ENCODE peak calls at places on chromosomes 6 and 20, in four cellular contexts. I, C, A and L are unnamed samples. For H3K27me3, the result is how much of the 10 kb centered on the place peaks cover.

GRCh38 chr6:133983099-133983939 is 30.3 kb downstream of the TBPL1 start:
- DNase-seq in C (no peak), A (no peak), I (no peak), L (no peak)

GRCh38 chr20:15708984-15709598 is 864.2 kb downstream of the KIF16B start:
- DNase-seq in A (peak), C (no peak), I (peak), L (no peak)

GRCh38 chr20:61701802-61702201 is 363.9 kb downstream of the TAF4 start:
- DNase-seq in I (no peak), A (no peak), C (no peak), L (no peak)

GRCh38 chr20:53291548-53291947 is 302.1 kb downstream of the ZNF217 start:
- DNase-seq in A (no peak), I (no peak), C (peak), L (no peak)

GRCh38 chr20:11432407-11432806 is 485.3 kb upstream of the BTBD3 start:
- DNase-seq in C (no peak), A (no peak), I (no peak), L (no peak)

GRCh38 chr6:6164367-6164766 is 156.1 kb downstream of the F13A1 start:
- DNase-seq in C (no peak), A (no peak), I (no peak), L (no peak)

GRCh38 chr20:53842301-53843099 is 227.9 kb downstream of the BCAS1 start:
- DNase-seq in A (no peak), C (no peak), I (no peak), L (no peak)

GRCh38 chr6:21808045-21808470 is 214.5 kb downstream of the SOX4 start:
- DNase-seq in A (no peak), C (no peak), I (peak), L (no peak)

GRCh38 chr6:37077459-37078296 is 72.2 kb downstream of the FGD2 start:
- DNase-seq in C (no peak), I (peak), A (peak), L (no peak)

GRCh38 chr6:169427856-169428255 is 174.2 kb upstream of the THBS2 start:
- DNase-seq in C (no peak), I (no peak), A (no peak), L (no peak)

GRCh38 chr20:17644451-17644850 is 37.6 kb downstream of the RRBP1 start:
- DNase-seq in C (no peak), A (no peak), I (peak), L (no peak)

GRCh38 chr6:165950316-165950715 is 217.3 kb downstream of the TBXT start:
- DNase-seq in C (no peak), A (no peak), I (no peak), L (no peak)

GRCh38 chr6:42459888-42460287 is 8.2 kb upstream of the TRERF1 start:
- DNase-seq in I (no peak), C (no peak), A (no peak), L (no peak)
- TF ChIP-seq CTCF in I (no peak), C (no peak), A (no peak), L (no peak)

DNA sequence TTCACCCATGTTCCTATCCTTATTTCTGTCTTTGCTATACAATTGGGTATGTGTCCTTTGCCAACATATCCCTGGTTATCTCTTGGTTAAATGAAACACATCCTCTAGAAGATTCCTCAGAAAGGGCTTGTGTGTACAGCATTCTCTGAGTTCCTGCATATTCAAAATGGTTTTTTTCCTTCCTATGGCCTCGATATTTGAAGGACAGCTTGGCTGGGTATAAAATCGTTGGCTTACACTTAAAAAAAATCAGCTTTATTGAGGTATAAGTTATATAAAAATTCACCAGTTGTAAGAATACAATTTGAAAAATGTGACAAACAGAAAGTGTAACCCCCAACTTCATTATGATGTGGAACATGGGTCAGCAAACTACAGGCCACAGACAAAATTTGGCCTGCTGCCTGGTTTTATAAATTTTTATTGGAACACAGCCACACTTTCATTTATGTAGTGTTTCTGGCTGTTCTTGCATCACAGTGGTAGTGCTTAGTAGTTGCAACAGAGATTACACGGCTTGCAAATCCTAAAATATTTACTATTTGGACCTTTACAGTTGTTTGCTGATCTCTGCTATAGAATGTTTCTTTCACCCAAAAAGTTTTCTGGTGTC is 16.7 kb downstream of the PCMT1 start:
- DNase-seq in I (no peak), A (no peak), C (no peak), L (no peak)
- H3K27me3 ChIP-seq in I (under half), A (under half), C (under half), L (under half)

GRCh38 chr20:31877684-31878083 is 7.2 kb downstream of the TTLL9 start:
- DNase-seq in A (no peak), C (no peak), I (no peak), L (no peak)

GRCh38 chr20:31883829-31884228 is 13.4 kb downstream of the TTLL9 start:
- DNase-seq in A (no peak), C (no peak), I (no peak), L (no peak)

GRCh38 chr20:31881945-31882344 is 11.5 kb downstream of the TTLL9 start:
- DNase-seq in A (no peak), I (no peak), C (no peak), L (no peak)

GRCh38 chr20:31879143-31879987 is 8.9 kb downstream of the TTLL9 start:
- DNase-seq in C (peak), I (peak), A (peak), L (peak)
- TF ChIP-seq POLR2A in C (peak), I (peak), A (no peak), L (no peak)

DNA sequence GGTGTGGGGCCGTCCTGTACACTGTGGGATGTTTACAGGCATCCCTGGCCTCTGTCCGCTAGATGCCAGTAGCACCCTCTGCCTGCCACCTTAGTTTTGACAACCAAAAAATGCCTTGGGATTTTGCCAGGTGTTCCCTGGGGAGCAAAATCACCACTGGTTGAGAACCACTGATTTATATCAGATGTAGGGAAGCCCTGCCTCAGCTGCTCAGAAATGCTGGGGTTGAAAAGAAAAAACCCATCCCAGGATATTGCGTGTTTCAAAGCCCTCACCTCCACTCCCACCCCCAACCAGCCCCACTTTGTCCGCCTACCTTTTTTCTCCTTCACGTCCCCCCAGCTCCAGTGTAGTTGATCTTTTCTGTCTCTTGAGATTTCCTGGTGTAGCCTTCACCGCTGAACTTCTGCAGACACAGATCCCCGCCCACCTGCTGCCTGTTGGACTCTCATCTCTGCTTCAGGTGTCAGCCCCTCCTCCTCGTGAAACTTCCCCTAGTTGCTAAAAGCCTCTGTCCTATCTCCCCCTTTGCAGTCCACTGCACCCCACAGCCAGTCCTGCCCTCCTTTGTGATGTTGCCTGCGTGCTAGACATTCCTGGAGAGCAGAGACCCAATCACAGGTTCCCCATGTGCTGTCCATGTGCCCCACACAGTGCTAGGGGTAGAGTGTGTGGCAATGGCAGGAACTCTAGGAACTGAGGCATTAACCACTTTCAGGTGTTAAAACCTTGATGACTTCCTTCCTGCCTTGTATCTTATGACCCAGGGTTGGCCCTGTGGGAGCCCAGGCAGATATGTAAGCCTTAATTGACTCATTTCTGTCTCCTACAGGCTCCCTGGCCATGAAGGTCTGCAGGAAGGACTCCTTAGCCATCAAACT is 98.9 kb downstream of the TBC1D7 start:
- DNase-seq in I (no peak), A (no peak), C (peak), L (no peak)
- TF ChIP-seq CTCF in I (no peak), A (no peak), C (peak), L (no peak)

GRCh38 chr6:1416191-1416764 is 26.9 kb downstream of the FOXF2 start:
- DNase-seq in A (no peak), I (no peak), C (no peak), L (no peak)
- H3K27me3 ChIP-seq in A (under half), I (under half), C (under half), L (under half)

DNA sequence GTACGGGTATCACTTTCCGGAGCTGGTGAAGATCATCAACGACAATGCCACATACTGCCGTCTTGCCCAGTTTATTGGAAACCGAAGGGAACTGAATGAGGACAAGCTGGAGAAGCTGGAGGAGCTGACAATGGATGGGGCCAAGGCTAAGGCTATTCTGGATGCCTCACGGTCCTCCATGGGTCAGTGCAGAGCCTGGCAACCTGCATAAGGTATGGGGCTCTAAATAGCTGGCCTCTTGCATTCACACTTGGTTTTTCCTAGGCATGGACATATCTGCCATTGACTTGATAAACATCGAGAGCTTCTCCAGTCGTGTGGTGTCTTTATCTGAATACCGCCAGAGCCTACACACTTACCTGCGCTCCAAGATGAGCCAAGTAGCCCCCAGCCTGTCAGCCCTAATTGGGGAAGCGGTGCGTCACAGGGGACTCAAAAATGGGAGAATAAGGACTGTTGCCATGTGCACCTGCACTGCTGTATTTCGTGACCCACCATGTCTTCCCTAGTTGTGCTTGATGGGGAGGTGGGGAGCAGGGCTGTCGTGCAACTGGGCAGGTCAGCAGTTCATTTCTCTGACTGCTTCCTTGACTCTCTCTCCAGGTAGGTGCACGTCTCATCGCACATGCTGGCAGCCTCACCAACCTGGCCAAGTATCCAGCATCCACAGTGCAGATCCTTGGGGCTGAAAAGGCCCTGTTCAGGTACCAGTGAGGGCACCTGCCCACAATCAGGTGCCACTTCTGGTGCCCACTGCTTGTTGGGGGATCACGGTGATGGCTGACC is 3.1 kb downstream of the NOP56 start:
- DNase-seq in I (no peak), C (no peak), A (no peak), L (no peak)
- TF ChIP-seq POLR2A in I (no peak), C (no peak), A (no peak), L (no peak)

GRCh38 chr6:135910943-135911618 is 59.6 kb downstream of the PDE7B start:
- DNase-seq in A (no peak), C (no peak), I (no peak), L (no peak)

GRCh38 chr6:135906542-135906941 is 55.0 kb downstream of the PDE7B start:
- DNase-seq in C (no peak), I (no peak), A (no peak), L (no peak)

GRCh38 chr6:135905604-135906300 is 54.3 kb downstream of the PDE7B start:
- DNase-seq in I (no peak), A (no peak), C (no peak), L (no peak)

GRCh38 chr6:135913785-135914184 is 62.3 kb downstream of the PDE7B start:
- DNase-seq in A (no peak), C (no peak), I (no peak), L (no peak)

DNA sequence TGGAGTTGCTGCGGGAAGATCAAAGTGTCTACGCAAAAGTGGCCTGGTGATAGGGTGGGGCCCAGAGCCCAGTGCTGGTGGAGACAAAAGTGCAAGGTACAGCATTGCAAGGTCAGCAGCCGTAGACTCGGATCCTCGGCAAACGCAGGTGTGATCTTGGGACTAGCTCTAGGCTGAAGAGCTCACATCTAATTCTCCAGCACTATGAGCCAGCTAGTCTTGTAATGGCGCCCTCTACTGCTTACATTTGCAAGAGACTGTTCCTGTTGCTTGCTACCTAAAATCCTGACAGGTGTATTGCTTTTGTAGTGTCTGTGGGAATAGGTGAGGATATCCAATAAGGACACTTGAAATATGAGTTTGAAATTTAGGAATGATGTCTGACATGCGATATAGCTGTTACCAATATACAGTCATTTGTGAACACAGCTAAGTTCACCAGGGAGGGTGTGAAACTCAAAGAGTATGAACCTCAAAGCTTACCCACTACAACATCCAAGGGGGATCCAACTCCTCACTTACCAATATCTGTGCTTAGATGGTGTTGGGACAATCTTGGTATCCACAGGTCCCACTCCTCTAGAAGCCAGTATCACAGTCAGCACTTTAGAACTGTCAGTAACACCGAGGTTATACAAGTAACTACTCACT is 58.4 kb downstream of the PDE7B start:
- DNase-seq in I (no peak), C (peak), A (no peak), L (no peak)
- TF ChIP-seq CTCF in I (no peak), C (peak), A (peak), L (peak)

GRCh38 chr20:57270204-57270937 is 3.9 kb upstream of the BMP7 start:
- DNase-seq in C (no peak), A (peak), I (no peak), L (no peak)
- H3K27me3 ChIP-seq in C (under half), A (under half), I (under half), L (under half)

DNA sequence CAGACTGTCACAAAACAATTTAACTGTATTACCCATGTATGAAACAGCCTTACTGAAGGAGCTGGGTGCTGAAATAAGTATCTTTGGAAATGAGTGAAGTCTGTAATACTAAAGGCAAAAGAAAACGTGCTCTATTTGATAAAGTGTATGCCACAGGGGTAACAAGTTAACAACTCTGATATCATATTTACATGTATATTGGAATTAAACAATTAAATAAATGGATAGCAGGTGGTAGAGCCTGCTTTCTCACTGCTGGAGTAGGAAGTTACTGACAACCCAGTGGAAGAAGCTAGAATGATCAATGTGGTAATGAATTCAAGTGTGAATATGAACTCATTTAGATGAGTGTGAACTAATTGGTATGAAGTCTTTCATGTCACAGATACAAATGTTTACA is 186.7 kb downstream of the LMBRD1 start:
- DNase-seq in I (no peak), C (no peak), A (no peak), L (no peak)
- TF ChIP-seq POLR2A in I (no peak), C (no peak), A (no peak), L (no peak)